ENCODE peak calls at places on chromosomes 5 and 9, in eight cellular contexts. M is PC-3; P is AG04450; T is heart right ventricle; Z is activated B cell treated with CpG ODN at 0.5 μM for 24 hours; I is left ventricle myocardium inferior; K is CD4-positive, alpha-beta T cell; Y is progenitor cell of endocrine pancreas. X is an unnamed sample.

GRCh38 chr5:115857621-115858349 is 16.1 kb downstream of the AP3S1 start:
- DNase-seq in K (no peak), Z (no peak), Y (no peak), T (no peak), M (peak), I (no peak), P (no peak), X (no peak)

GRCh38 chr5:142479150-142479549 is 154.3 kb upstream of the SPRY4 start:
- DNase-seq in I (no peak), P (no peak), Y (no peak), K (no peak), T (no peak), Z (no peak), M (no peak), X (no peak)

GRCh38 chr9:126395439-126396212 is 69.0 kb downstream of the MVB12B start:
- DNase-seq in Z (no peak), K (no peak), I (no peak), P (peak), T (no peak), M (peak), Y (no peak), X (peak)

GRCh38 chr5:15483348-15484090 is 16.5 kb upstream of the FBXL7 start:
- DNase-seq in T (no peak), Y (no peak), K (no peak), P (no peak), Z (no peak), M (no peak), I (no peak), X (no peak)

GRCh38 chr9:89527084-89527483 is 29.2 kb upstream of the SEMA4D start:
- DNase-seq in I (peak), T (peak), M (no peak), Y (no peak), Z (no peak), P (no peak), K (no peak), X (no peak)

GRCh38 chr5:170986598-170986997 is 124.8 kb downstream of the RANBP17 start:
- DNase-seq in K (no peak), I (no peak), T (no peak), Y (no peak), Z (no peak), M (peak), P (no peak), X (no peak)

GRCh38 chr9:37994639-37995347 is 74.2 kb downstream of the SHB start:
- DNase-seq in Y (no peak), M (no peak), P (peak), I (peak), K (no peak), Z (no peak), T (peak), X (peak)

GRCh38 chr5:54066433-54066832 is 243.9 kb downstream of the ARL15 start:
- DNase-seq in T (no peak), P (no peak), K (no peak), Z (no peak), M (no peak), Y (no peak), I (no peak), X (no peak)

GRCh38 chr9:83013867-83014605 is 48.9 kb downstream of the RASEF start:
- DNase-seq in I (no peak), K (no peak), Z (no peak), M (peak), P (no peak), T (no peak), Y (no peak), X (no peak)

GRCh38 chr9:109600142-109600541 is 102.0 kb upstream of the PTPN3 start:
- DNase-seq in K (no peak), P (peak), T (no peak), Y (no peak), Z (no peak), M (peak), I (no peak), X (no peak)

GRCh38 chr9:131432597-131433301 is 38.9 kb downstream of the PRRC2B start:
- DNase-seq in Z (no peak), M (no peak), Y (no peak), P (peak), T (no peak), I (no peak), K (no peak), X (no peak)
- TF ChIP-seq CTCF in Z (no peak), M (no peak), Y (no peak), P (no peak), T (no peak), I (no peak), K (no peak), X (no peak)

GRCh38 chr5:137453476-137454080 is 45.5 kb downstream of the SPOCK1 start:
- DNase-seq in Z (no peak), I (no peak), Y (no peak), P (peak), T (peak), K (no peak), M (peak), X (peak)
- TF ChIP-seq CTCF in Z (no peak), I (no peak), Y (no peak), P (no peak), T (no peak), K (no peak), M (no peak), X (no peak)

DNA sequence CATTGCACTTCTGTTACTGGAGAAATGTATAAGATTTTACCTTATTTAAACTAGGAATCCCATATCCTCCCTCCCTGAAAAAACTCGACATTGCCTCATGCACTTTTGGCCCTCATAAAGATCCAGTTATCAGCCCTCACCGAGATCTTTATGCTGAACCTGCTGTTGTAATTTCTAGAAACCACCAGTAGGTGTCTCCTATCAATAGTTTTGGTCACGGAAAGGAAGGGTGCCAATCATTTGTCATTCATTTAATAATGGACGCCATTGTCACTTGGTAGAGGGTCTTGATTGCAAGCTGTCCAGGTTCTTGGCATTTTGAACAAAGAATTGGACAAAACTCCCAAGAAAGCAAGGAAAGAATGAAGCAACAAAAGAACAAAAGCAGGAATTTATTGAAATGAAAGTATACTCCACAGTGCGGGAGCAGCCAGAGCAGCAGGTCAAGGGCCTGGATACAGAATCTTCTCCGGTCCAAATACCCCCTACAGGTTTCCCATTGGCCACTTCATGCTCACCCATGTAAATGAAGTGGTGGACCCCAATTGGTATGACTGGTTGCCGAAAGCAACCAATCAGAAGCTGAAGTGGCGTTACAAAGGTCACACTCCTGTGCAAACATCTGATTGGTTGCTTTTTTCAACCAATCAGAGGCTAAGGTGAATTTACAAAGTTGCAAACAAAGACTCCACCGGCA is 524.3 kb downstream of the PSAT1 start:
- DNase-seq in K (no peak), T (no peak), M (peak), I (no peak), Z (no peak), P (no peak), Y (no peak), X (no peak)
- TF ChIP-seq CTCF in K (peak), T (peak), M (peak), I (peak), Z (peak), P (peak), Y (peak), X (peak)

GRCh38 chr5:149960272-149961185 is at the start of gene SLC26A2:
- DNase-seq in P (peak), Z (peak), T (peak), M (peak), Y (peak), K (peak), I (peak), X (peak)
- TF ChIP-seq CTCF in P (no peak), Z (no peak), T (no peak), M (no peak), Y (no peak), K (no peak), I (no peak), X (no peak)

X was measured in activated CD8-positive, alpha-beta T cell treated with anti-CD3 and anti-CD28 coated beads for 36 hours.